ENCODE peak calls at places on chromosomes 12 and 14, in four cellular contexts. Y, C, Z and O are unnamed samples.
A peak's percentile ranks its signal among the peaks of the same experiment; 100 is the strongest.

GRCh38 chr12:6360080-6360571 is 15.2 kb downstream of the SCNN1A start:
- DNase-seq in C (peak; percentile 68), Y (no peak), Z (no peak), O (no peak)

GRCh38 chr14:52801014-52801708 is 9.8 kb upstream of the GNPNAT1 start:
- DNase-seq in Z (peak; percentile 64), C (no peak), Y (no peak), O (no peak)

GRCh38 chr14:63745858-63746425 is 18.1 kb upstream of the SGPP1 start:
- DNase-seq in Z (no peak), Y (no peak), C (no peak), O (no peak)

GRCh38 chr12:75704208-75704607 is 192.8 kb upstream of the KRR1 start:
- DNase-seq in C (no peak), Z (no peak), Y (no peak), O (no peak)

GRCh38 chr12:122368361-122369073 is 54.0 kb downstream of the CLIP1 start:
- DNase-seq in Z (peak; percentile 55), C (no peak), Y (no peak), O (no peak)

GRCh38 chr14:74720526-74720925 is 7.6 kb downstream of the FCF1 start:
- DNase-seq in Y (no peak), C (no peak), Z (peak; percentile 15), O (no peak)

GRCh38 chr12:56818629-56819028 is 55.5 kb downstream of the HSD17B6 start:
- DNase-seq in Z (no peak), C (no peak), Y (no peak), O (no peak)

GRCh38 chr14:24264298-24264697 is 1.3 kb upstream of the TGM1 start:
- DNase-seq in Z (peak; percentile 22), C (peak; percentile 16), Y (no peak), O (no peak)

GRCh38 chr14:23123419-23123818 is 4.4 kb upstream of the CEBPE start:
- DNase-seq in Z (peak; percentile 34), Y (peak; percentile 92), C (peak; percentile 92), O (no peak)

GRCh38 chr12:12791756-12792346 is 6.4 kb downstream of the APOLD1 start:
- DNase-seq in Y (no peak), Z (peak; percentile 40), C (no peak), O (no peak)

GRCh38 chr14:71142375-71143038 is 235.2 kb downstream of the PCNX1 start:
- DNase-seq in Y (no peak), C (no peak), Z (peak; percentile 87), O (no peak)

GRCh38 chr12:108605690-108606406 is 8.0 kb upstream of the TMEM119 start:
- DNase-seq in Y (no peak), C (no peak), Z (no peak), O (no peak)

GRCh38 chr14:89160437-89160836 is 256.6 kb downstream of the FOXN3 start:
- DNase-seq in Z (no peak), Y (no peak), C (no peak), O (no peak)

GRCh38 chr14:19729359-19729758 is 14.0 kb upstream of the OR4Q3 start:
- DNase-seq in Z (no peak), C (no peak), Y (no peak), O (no peak)

GRCh38 chr14:74425525-74426201 is 347 bp downstream of the SYNDIG1L start:
- DNase-seq in Z (peak; percentile 14), C (peak; percentile 56), Y (no peak), O (no peak)

GRCh38 chr14:21268612-21269251 is 510 bp downstream of the HNRNPC start:
- DNase-seq in Y (no peak), Z (peak; percentile 75), C (no peak), O (no peak)

GRCh38 chr14:53953002-53953827 is 3.4 kb downstream of the BMP4 start:
- DNase-seq in Z (peak; percentile 94), Y (peak; percentile 76), C (peak; percentile 91), O (peak; percentile 88)

GRCh38 chr12:116539905-116540482 is 19.2 kb upstream of the MAP1LC3B2 start:
- DNase-seq in C (no peak), Z (peak; percentile 80), Y (no peak), O (no peak)

GRCh38 chr12:90959538-90960139 is 4.7 kb upstream of the CCER1 start:
- DNase-seq in Y (no peak), C (no peak), Z (peak; percentile 76), O (no peak)

GRCh38 chr14:51735851-51736250 is 84.1 kb downstream of the FRMD6 start:
- DNase-seq in C (no peak), Z (no peak), Y (no peak), O (no peak)
- TF ChIP-seq CTCF in C (no peak), Z (no peak), Y (no peak), O (no peak)

GRCh38 chr12:43675048-43675904 is 83.3 kb downstream of the PUS7L start:
- DNase-seq in C (no peak), Y (no peak), Z (no peak), O (no peak)

DNA sequence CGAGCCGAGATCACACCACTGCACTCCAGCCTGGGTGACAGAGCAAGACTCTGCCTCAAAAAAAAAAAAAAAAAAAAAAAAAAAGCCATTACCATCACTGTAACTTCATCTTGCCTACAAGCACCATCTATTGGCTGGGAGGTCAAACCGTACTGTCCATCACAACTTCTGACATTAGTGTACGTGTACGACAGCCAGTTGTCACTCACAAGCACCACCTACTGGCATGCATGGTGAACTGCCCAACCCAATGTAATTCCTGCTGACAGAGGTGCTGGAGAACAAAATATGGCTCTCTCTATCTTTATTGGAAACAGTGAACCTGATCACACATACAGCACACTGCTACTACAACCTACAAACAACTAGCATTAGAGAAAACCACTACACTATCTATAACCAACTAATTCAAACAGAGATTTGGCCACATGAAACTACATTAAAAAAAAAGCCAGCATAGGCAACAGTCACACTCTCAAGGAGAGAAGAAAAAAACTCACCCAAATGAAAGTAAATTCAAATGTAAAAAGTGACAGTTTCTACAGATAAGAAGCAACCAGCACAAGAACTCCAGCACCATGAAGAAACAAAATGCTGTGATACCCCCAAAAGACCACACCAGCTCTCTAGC is 82.3 kb downstream of the PUS7L start:
- DNase-seq in Z (peak; percentile 12), Y (no peak), C (no peak), O (no peak)
- TF ChIP-seq CTCF in Z (peak; percentile 66), Y (no peak), C (no peak), O (peak; percentile 64)

GRCh38 chr14:72173038-72173720 is 240.9 kb downstream of the RGS6 start:
- DNase-seq in Z (no peak), Y (no peak), C (no peak), O (no peak)
- TF ChIP-seq CTCF in Z (no peak), Y (no peak), C (no peak), O (no peak)

GRCh38 chr14:66993512-66993911 is 195.7 kb upstream of the GARIN2 start:
- DNase-seq in C (no peak), Z (no peak), Y (no peak), O (no peak)
- TF ChIP-seq CTCF in C (no peak), Z (no peak), Y (no peak), O (no peak)